ENCODE peak calls at places on chromosomes 16 and 17, in eight cellular contexts. One of them, this sample, is unnamed.

GRCh38 chr17:18009609-18010420 is 29.2 kb downstream of the ATPAF2 start:
- DNase-seq in vagina: no peak
- DNase-seq in CD4-positive, alpha-beta T cell: no peak
- DNase-seq in tibial nerve: no peak
- DNase-seq in tibial artery: no peak
- DNase-seq in HFF-Myc: no peak
- DNase-seq in HL-60: no peak
- DNase-seq in body of pancreas: no peak
- DNase-seq in this sample: no peak

GRCh38 chr17:68509151-68510057 is 2.8 kb upstream of the PRKAR1A start:
- DNase-seq in vagina: no peak
- DNase-seq in CD4-positive, alpha-beta T cell: no peak
- DNase-seq in tibial nerve: peak
- DNase-seq in tibial artery: no peak
- DNase-seq in HFF-Myc: no peak
- DNase-seq in HL-60: peak
- DNase-seq in body of pancreas: no peak
- DNase-seq in this sample: no peak

GRCh38 chr17:16934133-16934795 is 37.7 kb downstream of the TNFRSF13B start:
- DNase-seq in vagina: no peak
- DNase-seq in CD4-positive, alpha-beta T cell: peak
- DNase-seq in tibial nerve: no peak
- DNase-seq in tibial artery: peak
- DNase-seq in HFF-Myc: no peak
- DNase-seq in HL-60: no peak
- DNase-seq in body of pancreas: no peak
- DNase-seq in this sample: no peak

GRCh38 chr16:8957061-8957392 is 6.7 kb downstream of the USP7 start:
- DNase-seq in vagina: no peak
- DNase-seq in CD4-positive, alpha-beta T cell: no peak
- DNase-seq in tibial nerve: no peak
- DNase-seq in tibial artery: no peak
- DNase-seq in HFF-Myc: no peak
- DNase-seq in HL-60: no peak
- DNase-seq in body of pancreas: no peak
- DNase-seq in this sample: no peak

GRCh38 chr16:17138801-17139200 is 332.0 kb downstream of the XYLT1 start:
- DNase-seq in vagina: no peak
- DNase-seq in CD4-positive, alpha-beta T cell: no peak
- DNase-seq in tibial nerve: no peak
- DNase-seq in tibial artery: no peak
- DNase-seq in HFF-Myc: peak
- DNase-seq in HL-60: no peak
- DNase-seq in body of pancreas: no peak
- DNase-seq in this sample: peak

GRCh38 chr17:19020016-19020415 is 15.5 kb upstream of the FAM83G start:
- DNase-seq in vagina: no peak
- DNase-seq in CD4-positive, alpha-beta T cell: no peak
- DNase-seq in tibial nerve: no peak
- DNase-seq in tibial artery: no peak
- DNase-seq in HFF-Myc: no peak
- DNase-seq in HL-60: no peak
- DNase-seq in body of pancreas: no peak
- DNase-seq in this sample: no peak

GRCh38 chr17:66200685-66201092 is 8.8 kb upstream of the CEP112 start:
- DNase-seq in vagina: no peak
- DNase-seq in CD4-positive, alpha-beta T cell: no peak
- DNase-seq in tibial nerve: peak
- DNase-seq in tibial artery: no peak
- DNase-seq in HFF-Myc: peak
- DNase-seq in HL-60: peak
- DNase-seq in body of pancreas: peak
- DNase-seq in this sample: no peak

GRCh38 chr16:57192720-57193486 is 6.8 kb downstream of the RSPRY1 start:
- DNase-seq in vagina: no peak
- DNase-seq in CD4-positive, alpha-beta T cell: no peak
- DNase-seq in tibial nerve: no peak
- DNase-seq in tibial artery: no peak
- DNase-seq in HFF-Myc: no peak
- DNase-seq in HL-60: no peak
- DNase-seq in body of pancreas: no peak
- DNase-seq in this sample: no peak

GRCh38 chr16:85391175-85391707 is 221.9 kb upstream of the GSE1 start:
- DNase-seq in vagina: no peak
- DNase-seq in CD4-positive, alpha-beta T cell: no peak
- DNase-seq in tibial nerve: no peak
- DNase-seq in tibial artery: peak
- DNase-seq in HFF-Myc: no peak
- DNase-seq in HL-60: no peak
- DNase-seq in body of pancreas: no peak
- DNase-seq in this sample: peak

GRCh38 chr16:57537596-57538234 is 1.3 kb upstream of the CCDC102A start:
- DNase-seq in vagina: peak
- DNase-seq in CD4-positive, alpha-beta T cell: no peak
- DNase-seq in tibial nerve: no peak
- DNase-seq in tibial artery: peak
- DNase-seq in HFF-Myc: no peak
- DNase-seq in HL-60: no peak
- DNase-seq in body of pancreas: peak
- DNase-seq in this sample: peak

GRCh38 chr17:43907425-43907981 is at the start of gene MPP2:
- DNase-seq in vagina: peak
- DNase-seq in CD4-positive, alpha-beta T cell: peak
- DNase-seq in tibial nerve: peak
- DNase-seq in tibial artery: peak
- DNase-seq in HFF-Myc: no peak
- DNase-seq in HL-60: peak
- DNase-seq in body of pancreas: peak
- DNase-seq in this sample: peak

GRCh38 chr17:79887451-79887991 is 48.3 kb upstream of the CBX4 start:
- DNase-seq in vagina: no peak
- DNase-seq in CD4-positive, alpha-beta T cell: no peak
- DNase-seq in tibial nerve: no peak
- DNase-seq in tibial artery: no peak
- DNase-seq in HFF-Myc: no peak
- DNase-seq in HL-60: no peak
- DNase-seq in body of pancreas: no peak
- DNase-seq in this sample: no peak

GRCh38 chr17:58314706-58315015 is 13.9 kb downstream of the TSPOAP1 start:
- DNase-seq in vagina: no peak
- DNase-seq in CD4-positive, alpha-beta T cell: no peak
- DNase-seq in tibial nerve: no peak
- DNase-seq in tibial artery: no peak
- DNase-seq in HFF-Myc: no peak
- DNase-seq in HL-60: no peak
- DNase-seq in body of pancreas: no peak
- DNase-seq in this sample: no peak

GRCh38 chr17:58311429-58311894 is 17.1 kb downstream of the TSPOAP1 start:
- DNase-seq in vagina: no peak
- DNase-seq in CD4-positive, alpha-beta T cell: no peak
- DNase-seq in tibial nerve: no peak
- DNase-seq in tibial artery: no peak
- DNase-seq in HFF-Myc: no peak
- DNase-seq in HL-60: no peak
- DNase-seq in body of pancreas: no peak
- DNase-seq in this sample: peak

GRCh38 chr17:58312021-58312630 is 16.5 kb downstream of the TSPOAP1 start:
- DNase-seq in vagina: no peak
- DNase-seq in CD4-positive, alpha-beta T cell: no peak
- DNase-seq in tibial nerve: no peak
- DNase-seq in tibial artery: peak
- DNase-seq in HFF-Myc: no peak
- DNase-seq in HL-60: no peak
- DNase-seq in body of pancreas: no peak
- DNase-seq in this sample: peak

GRCh38 chr17:58313815-58314705 is 14.5 kb downstream of the TSPOAP1 start:
- DNase-seq in vagina: no peak
- DNase-seq in CD4-positive, alpha-beta T cell: no peak
- DNase-seq in tibial nerve: no peak
- DNase-seq in tibial artery: no peak
- DNase-seq in HFF-Myc: no peak
- DNase-seq in HL-60: no peak
- DNase-seq in body of pancreas: no peak
- DNase-seq in this sample: no peak

GRCh38 chr17:58312824-58313223 is 15.8 kb downstream of the TSPOAP1 start:
- DNase-seq in vagina: no peak
- DNase-seq in CD4-positive, alpha-beta T cell: no peak
- DNase-seq in tibial nerve: no peak
- DNase-seq in tibial artery: no peak
- DNase-seq in HFF-Myc: no peak
- DNase-seq in HL-60: no peak
- DNase-seq in body of pancreas: no peak
- DNase-seq in this sample: no peak
- TF ChIP-seq CTCF in vagina: no peak
- TF ChIP-seq CTCF in CD4-positive, alpha-beta T cell: no peak
- TF ChIP-seq CTCF in tibial nerve: no peak
- TF ChIP-seq CTCF in tibial artery: no peak
- TF ChIP-seq CTCF in HFF-Myc: no peak
- TF ChIP-seq CTCF in HL-60: no peak
- TF ChIP-seq CTCF in body of pancreas: no peak
- TF ChIP-seq CTCF in this sample: no peak

GRCh38 chr17:71757156-71757555 is 363.7 kb upstream of the SOX9 start:
- DNase-seq in vagina: no peak
- DNase-seq in CD4-positive, alpha-beta T cell: no peak
- DNase-seq in tibial nerve: no peak
- DNase-seq in tibial artery: no peak
- DNase-seq in HFF-Myc: peak
- DNase-seq in HL-60: no peak
- DNase-seq in body of pancreas: no peak
- DNase-seq in this sample: no peak

GRCh38 chr17:71762526-71762925 is 358.3 kb upstream of the SOX9 start:
- DNase-seq in vagina: no peak
- DNase-seq in CD4-positive, alpha-beta T cell: no peak
- DNase-seq in tibial nerve: no peak
- DNase-seq in tibial artery: no peak
- DNase-seq in HFF-Myc: no peak
- DNase-seq in HL-60: no peak
- DNase-seq in body of pancreas: no peak
- DNase-seq in this sample: no peak

GRCh38 chr17:71757956-71758355 is 362.9 kb upstream of the SOX9 start:
- DNase-seq in vagina: no peak
- DNase-seq in CD4-positive, alpha-beta T cell: no peak
- DNase-seq in tibial nerve: no peak
- DNase-seq in tibial artery: no peak
- DNase-seq in HFF-Myc: no peak
- DNase-seq in HL-60: no peak
- DNase-seq in body of pancreas: no peak
- DNase-seq in this sample: no peak

GRCh38 chr17:71759422-71760060 is 361.3 kb upstream of the SOX9 start:
- DNase-seq in vagina: no peak
- DNase-seq in CD4-positive, alpha-beta T cell: no peak
- DNase-seq in tibial nerve: no peak
- DNase-seq in tibial artery: no peak
- DNase-seq in HFF-Myc: no peak
- DNase-seq in HL-60: no peak
- DNase-seq in body of pancreas: no peak
- DNase-seq in this sample: no peak

DNA sequence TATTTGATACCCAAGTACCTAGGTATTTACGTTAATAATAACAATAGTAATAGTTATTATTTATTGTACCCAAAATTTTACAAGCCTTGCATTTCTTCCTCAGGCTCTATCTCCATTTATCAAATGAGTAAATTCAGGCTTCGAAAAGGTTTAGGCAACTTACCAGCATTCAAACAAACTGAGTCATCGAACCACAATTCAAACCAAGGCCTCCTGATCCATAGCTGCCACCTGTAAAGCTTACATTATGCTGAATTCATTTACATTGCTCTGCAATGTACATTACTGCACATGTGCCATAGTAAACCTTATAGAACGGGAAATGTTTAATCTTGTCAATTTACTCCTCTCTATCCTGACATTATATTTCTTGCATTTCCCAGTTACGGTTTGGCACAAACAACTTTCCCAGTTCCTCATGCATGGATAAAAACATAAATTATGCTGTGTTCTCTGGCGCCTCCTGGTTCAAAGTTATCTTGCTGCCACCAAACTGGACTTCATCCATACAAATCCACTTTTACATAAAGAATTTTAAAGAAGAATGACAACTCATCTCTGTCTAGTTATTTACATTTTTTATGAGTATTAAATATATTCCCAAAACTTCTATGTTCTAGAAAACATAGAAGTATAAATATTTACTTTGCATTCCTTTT is 360.6 kb upstream of the SOX9 start:
- DNase-seq in vagina: no peak
- DNase-seq in CD4-positive, alpha-beta T cell: no peak
- DNase-seq in tibial nerve: no peak
- DNase-seq in tibial artery: no peak
- DNase-seq in HFF-Myc: no peak
- DNase-seq in HL-60: no peak
- DNase-seq in body of pancreas: no peak
- DNase-seq in this sample: no peak
- TF ChIP-seq CTCF in vagina: no peak
- TF ChIP-seq CTCF in CD4-positive, alpha-beta T cell: no peak
- TF ChIP-seq CTCF in tibial nerve: no peak
- TF ChIP-seq CTCF in tibial artery: no peak
- TF ChIP-seq CTCF in HFF-Myc: peak
- TF ChIP-seq CTCF in HL-60: no peak
- TF ChIP-seq CTCF in body of pancreas: no peak
- TF ChIP-seq CTCF in this sample: no peak

GRCh38 chr16:15055141-15056053 is 477 bp downstream of the NTAN1 start:
- DNase-seq in vagina: no peak
- DNase-seq in CD4-positive, alpha-beta T cell: peak
- DNase-seq in tibial nerve: no peak
- DNase-seq in tibial artery: peak
- DNase-seq in HFF-Myc: no peak
- DNase-seq in HL-60: peak
- DNase-seq in body of pancreas: peak
- DNase-seq in this sample: no peak
- TF ChIP-seq CTCF in vagina: no peak
- TF ChIP-seq CTCF in CD4-positive, alpha-beta T cell: peak
- TF ChIP-seq CTCF in tibial nerve: peak
- TF ChIP-seq CTCF in tibial artery: no peak
- TF ChIP-seq CTCF in HFF-Myc: no peak
- TF ChIP-seq CTCF in HL-60: no peak
- TF ChIP-seq CTCF in body of pancreas: no peak
- TF ChIP-seq CTCF in this sample: no peak

GRCh38 chr17:42565523-42566214 is 1.2 kb upstream of the MLX start:
- DNase-seq in vagina: no peak
- DNase-seq in CD4-positive, alpha-beta T cell: no peak
- DNase-seq in tibial nerve: no peak
- DNase-seq in tibial artery: no peak
- DNase-seq in HFF-Myc: no peak
- DNase-seq in HL-60: no peak
- DNase-seq in body of pancreas: no peak
- DNase-seq in this sample: no peak

GRCh38 chr17:42566215-42566872 is 556 bp upstream of the MLX start:
- DNase-seq in vagina: no peak
- DNase-seq in CD4-positive, alpha-beta T cell: no peak
- DNase-seq in tibial nerve: no peak
- DNase-seq in tibial artery: no peak
- DNase-seq in HFF-Myc: no peak
- DNase-seq in HL-60: no peak
- DNase-seq in body of pancreas: no peak
- DNase-seq in this sample: no peak

GRCh38 chr17:42564815-42565522 is 1.9 kb upstream of the MLX start:
- DNase-seq in vagina: no peak
- DNase-seq in CD4-positive, alpha-beta T cell: no peak
- DNase-seq in tibial nerve: no peak
- DNase-seq in tibial artery: no peak
- DNase-seq in HFF-Myc: no peak
- DNase-seq in HL-60: no peak
- DNase-seq in body of pancreas: no peak
- DNase-seq in this sample: no peak

GRCh38 chr17:42568341-42569111 is 1.6 kb downstream of the MLX start:
- DNase-seq in vagina: no peak
- DNase-seq in CD4-positive, alpha-beta T cell: no peak
- DNase-seq in tibial nerve: no peak
- DNase-seq in tibial artery: no peak
- DNase-seq in HFF-Myc: no peak
- DNase-seq in HL-60: no peak
- DNase-seq in body of pancreas: no peak
- DNase-seq in this sample: no peak

GRCh38 chr17:42566873-42567573 is at the start of gene MLX:
- DNase-seq in vagina: no peak
- DNase-seq in CD4-positive, alpha-beta T cell: peak
- DNase-seq in tibial nerve: peak
- DNase-seq in tibial artery: peak
- DNase-seq in HFF-Myc: peak
- DNase-seq in HL-60: peak
- DNase-seq in body of pancreas: peak
- DNase-seq in this sample: peak
- TF ChIP-seq CTCF in vagina: no peak
- TF ChIP-seq CTCF in CD4-positive, alpha-beta T cell: no peak
- TF ChIP-seq CTCF in tibial nerve: no peak
- TF ChIP-seq CTCF in tibial artery: no peak
- TF ChIP-seq CTCF in HFF-Myc: no peak
- TF ChIP-seq CTCF in HL-60: no peak
- TF ChIP-seq CTCF in body of pancreas: no peak
- TF ChIP-seq CTCF in this sample: peak